ENCODE peak calls at places on chromosomes 7 and 10, in eight cellular contexts. H is brain microvascular endothelial cell; Q is stimulated activated CD8-positive, alpha-beta memory T cell treated with anti-CD3 and anti-CD28 coated beads, Interleukin-7, amount 100 ng/mL, for 1 hour; T is KG1; P is NCI-H1092 treated with DMSO at 0.1 percent for 48 hours; O is pulmonary artery endothelial cell; G is hepatocyte; Y is activated naive CD4-positive, alpha-beta T cell. V is an unnamed sample.

GRCh38 chr10:94687625-94688248 is 4.2 kb downstream of the CYP2C18 start:
- DNase-seq in P (no peak), O (no peak), T (no peak), Y (no peak), H (no peak), Q (no peak), G (no peak), V (no peak)

GRCh38 chr7:68218461-68218860 is 1221.8 kb downstream of the TYW1 start:
- DNase-seq in T (no peak), Q (no peak), Y (no peak), G (no peak), H (no peak), P (no peak), O (no peak), V (no peak)

GRCh38 chr10:78777466-78778256 is 291.1 kb upstream of the ZMIZ1 start:
- DNase-seq in Q (no peak), O (no peak), Y (no peak), H (no peak), T (no peak), G (peak), P (no peak), V (no peak)

GRCh38 chr7:11228515-11228914 is 254.8 kb downstream of the PHF14 start:
- DNase-seq in G (no peak), O (no peak), Y (no peak), T (no peak), P (peak), Q (no peak), H (peak), V (peak)

GRCh38 chr10:3882855-3883254 is 97.8 kb upstream of the KLF6 start:
- DNase-seq in G (no peak), P (no peak), H (no peak), O (no peak), Y (no peak), T (no peak), Q (no peak), V (no peak)

GRCh38 chr7:149459540-149460433 is 1.1 kb downstream of the ZNF777 start:
- DNase-seq in O (no peak), Q (no peak), P (no peak), H (no peak), T (no peak), Y (no peak), G (peak), V (no peak)

GRCh38 chr7:92177362-92177761 is 1.6 kb downstream of the LRRD1 start:
- DNase-seq in O (no peak), Y (no peak), Q (no peak), T (no peak), H (peak), G (peak), P (no peak), V (no peak)

GRCh38 chr7:132318338-132319318 is 257.6 kb downstream of the PLXNA4 start:
- DNase-seq in Q (peak), G (peak), P (peak), H (peak), T (peak), Y (peak), O (peak), V (peak)

GRCh38 chr7:98251844-98252639 is at the start of gene TECPR1:
- DNase-seq in G (peak), Q (peak), T (peak), Y (peak), O (no peak), P (peak), H (peak), V (peak)

GRCh38 chr10:124701881-124702656 is 42.1 kb downstream of the FAM53B start:
- DNase-seq in T (no peak), O (peak), G (no peak), H (peak), Q (no peak), Y (no peak), P (no peak), V (peak)

GRCh38 chr7:142901426-142902259 is 16.1 kb upstream of the TRPV6 start:
- DNase-seq in Q (no peak), P (no peak), Y (no peak), H (no peak), O (no peak), G (no peak), T (no peak), V (no peak)

GRCh38 chr7:140159487-140159886 is 17.3 kb downstream of the KDM7A start:
- DNase-seq in O (no peak), Q (no peak), Y (no peak), G (no peak), T (no peak), P (no peak), H (peak), V (no peak)

GRCh38 chr10:72742077-72742476 is 50.1 kb downstream of the MCU start:
- DNase-seq in H (no peak), G (no peak), P (no peak), O (no peak), T (no peak), Q (no peak), Y (no peak), V (no peak)

GRCh38 chr10:72316748-72317435 is 37.8 kb downstream of the DNAJB12 start:
- DNase-seq in G (peak), P (peak), Y (peak), Q (no peak), T (no peak), O (no peak), H (no peak), V (peak)

GRCh38 chr7:127678330-127678729 is 26.3 kb downstream of the SND1 start:
- DNase-seq in T (no peak), Y (no peak), O (no peak), P (no peak), H (no peak), Q (no peak), G (no peak), V (no peak)

GRCh38 chr7:44217133-44217714 is 16.4 kb downstream of the YKT6 start:
- DNase-seq in H (no peak), P (no peak), Y (no peak), Q (no peak), G (no peak), T (no peak), O (no peak), V (no peak)

GRCh38 chr7:47991741-47992311 is 12.4 kb upstream of the HUS1 start:
- DNase-seq in Y (peak), O (peak), T (peak), Q (peak), H (peak), G (peak), P (peak), V (peak)

GRCh38 chr10:14265709-14266108 is 65.0 kb downstream of the FRMD4A start:
- DNase-seq in P (no peak), Q (no peak), T (no peak), H (no peak), O (no peak), Y (no peak), G (no peak), V (no peak)

GRCh38 chr10:55668326-55668922 is 692.6 kb downstream of the ZWINT start:
- DNase-seq in T (no peak), O (no peak), Q (no peak), G (peak), Y (no peak), P (no peak), H (no peak), V (no peak)

GRCh38 chr7:92567460-92567859 is 22.7 kb downstream of the FAM133B start:
- DNase-seq in H (peak), T (no peak), Y (no peak), Q (no peak), O (no peak), P (no peak), G (no peak), V (no peak)

GRCh38 chr10:46323176-46323575 is 36.4 kb downstream of the ANTXRL start:
- DNase-seq in Y (no peak), P (no peak), T (no peak), Q (no peak), O (no peak), H (no peak), G (no peak), V (no peak)

GRCh38 chr10:20768849-20769248 is 128.3 kb downstream of the NEBL start:
- DNase-seq in P (no peak), Q (no peak), Y (no peak), T (peak), H (no peak), O (no peak), G (peak), V (no peak)

GRCh38 chr10:93431361-93431760 is 50.8 kb downstream of the MYOF start:
- DNase-seq in H (no peak), G (no peak), Y (no peak), Q (no peak), T (no peak), O (no peak), P (no peak), V (no peak)

GRCh38 chr7:113636727-113637421 is 281.9 kb downstream of the PPP1R3A start:
- DNase-seq in O (no peak), T (no peak), Q (no peak), H (peak), G (no peak), Y (no peak), P (no peak), V (no peak)

GRCh38 chr10:106278385-106278784 is 886.1 kb downstream of the SORCS1 start:
- DNase-seq in H (no peak), G (peak), Q (no peak), T (no peak), P (no peak), Y (no peak), O (no peak), V (no peak)

GRCh38 chr10:119871881-119872609 is 598 bp downstream of the MCMBP start:
- DNase-seq in O (no peak), G (peak), Q (peak), T (peak), Y (peak), H (peak), P (peak), V (peak)

GRCh38 chr7:129909669-129910068 is 43.1 kb downstream of the UBE2H start:
- DNase-seq in Q (no peak), P (no peak), G (no peak), T (no peak), O (no peak), H (no peak), Y (no peak), V (no peak)

GRCh38 chr7:153190452-153190851 is 430.9 kb downstream of the ACTR3B start:
- DNase-seq in O (no peak), T (no peak), H (no peak), G (no peak), Q (no peak), P (no peak), Y (no peak), V (no peak)

GRCh38 chr7:148472406-148472805 is 118.2 kb upstream of the C7orf33 start:
- DNase-seq in T (no peak), H (no peak), G (no peak), O (no peak), P (no peak), Q (no peak), Y (no peak), V (no peak)

GRCh38 chr7:179209-179681 is 13.1 kb upstream of the FAM20C start:
- DNase-seq in G (no peak), O (no peak), Q (no peak), T (no peak), Y (no peak), P (no peak), H (no peak), V (no peak)

GRCh38 chr7:152607007-152607406 is 68.9 kb downstream of the XRCC2 start:
- DNase-seq in Y (no peak), Q (no peak), T (no peak), G (no peak), H (no peak), O (no peak), P (no peak), V (peak)

V was measured in right lobe of liver.